ENCODE peak calls at places on chromosomes 3 and 15, in six cellular contexts. One of them, this sample, is unnamed. For H3K4me1, the result is how much of the 10 kb centered on the place peaks cover.

GRCh38 chr3:15499536-15499935 is 22.0 kb downstream of the COLQ start:
- DNase-seq in upper lobe of right lung: no peak
- DNase-seq in neural progenitor cell: no peak
- DNase-seq in lower lobe of right lung: no peak
- DNase-seq in uterus: no peak
- DNase-seq in heart right ventricle: no peak
- DNase-seq in this sample: no peak

GRCh38 chr3:64645236-64645635 is 42.6 kb downstream of the ADAMTS9 start:
- DNase-seq in upper lobe of right lung: no peak
- DNase-seq in neural progenitor cell: no peak
- DNase-seq in lower lobe of right lung: no peak
- DNase-seq in uterus: no peak
- DNase-seq in heart right ventricle: no peak
- DNase-seq in this sample: no peak

GRCh38 chr3:117080899-117081298 is 371.3 kb downstream of the TUSC7 start:
- DNase-seq in upper lobe of right lung: no peak
- DNase-seq in neural progenitor cell: no peak
- DNase-seq in lower lobe of right lung: no peak
- DNase-seq in uterus: no peak
- DNase-seq in heart right ventricle: no peak
- DNase-seq in this sample: no peak

GRCh38 chr15:100083572-100083971 is 258.2 kb downstream of the ADAMTS17 start:
- DNase-seq in upper lobe of right lung: no peak
- DNase-seq in neural progenitor cell: no peak
- DNase-seq in lower lobe of right lung: no peak
- DNase-seq in uterus: no peak
- DNase-seq in heart right ventricle: peak
- DNase-seq in this sample: no peak

GRCh38 chr3:34365766-34366165 is 567.3 kb downstream of the PDCD6IP start:
- DNase-seq in upper lobe of right lung: no peak
- DNase-seq in neural progenitor cell: no peak
- DNase-seq in lower lobe of right lung: no peak
- DNase-seq in uterus: no peak
- DNase-seq in heart right ventricle: no peak
- DNase-seq in this sample: no peak

GRCh38 chr3:128484404-128485282 is 8.4 kb downstream of the GATA2 start:
- DNase-seq in upper lobe of right lung: no peak
- DNase-seq in neural progenitor cell: peak
- DNase-seq in lower lobe of right lung: peak
- DNase-seq in uterus: peak
- DNase-seq in heart right ventricle: no peak
- DNase-seq in this sample: peak

GRCh38 chr3:61451841-61452240 is 109.5 kb upstream of the PTPRG start:
- DNase-seq in upper lobe of right lung: no peak
- DNase-seq in neural progenitor cell: no peak
- DNase-seq in lower lobe of right lung: no peak
- DNase-seq in uterus: no peak
- DNase-seq in heart right ventricle: no peak
- DNase-seq in this sample: no peak

GRCh38 chr3:125121246-125122010 is 65.6 kb upstream of the HEG1 start:
- DNase-seq in upper lobe of right lung: no peak
- DNase-seq in neural progenitor cell: no peak
- DNase-seq in lower lobe of right lung: no peak
- DNase-seq in uterus: no peak
- DNase-seq in heart right ventricle: no peak
- DNase-seq in this sample: no peak

GRCh38 chr15:94671845-94672524 is 440.6 kb downstream of the MCTP2 start:
- DNase-seq in upper lobe of right lung: no peak
- DNase-seq in neural progenitor cell: peak
- DNase-seq in lower lobe of right lung: no peak
- DNase-seq in uterus: peak
- DNase-seq in heart right ventricle: no peak
- DNase-seq in this sample: peak

GRCh38 chr3:113226491-113226890 is 15.1 kb downstream of the BOC start:
- DNase-seq in upper lobe of right lung: no peak
- DNase-seq in neural progenitor cell: no peak
- DNase-seq in lower lobe of right lung: no peak
- DNase-seq in uterus: no peak
- DNase-seq in heart right ventricle: no peak
- DNase-seq in this sample: peak
- H3K4me1 ChIP-seq in upper lobe of right lung: under half
- H3K4me1 ChIP-seq in neural progenitor cell: under half
- H3K4me1 ChIP-seq in lower lobe of right lung: under half
- H3K4me1 ChIP-seq in uterus: under half
- H3K4me1 ChIP-seq in heart right ventricle: under half
- H3K4me1 ChIP-seq in this sample: under half

GRCh38 chr15:68484696-68485400 is 52.9 kb upstream of the ITGA11 start:
- DNase-seq in upper lobe of right lung: no peak
- DNase-seq in neural progenitor cell: no peak
- DNase-seq in lower lobe of right lung: no peak
- DNase-seq in uterus: peak
- DNase-seq in heart right ventricle: no peak
- DNase-seq in this sample: no peak
- TF ChIP-seq CTCF in upper lobe of right lung: no peak
- TF ChIP-seq CTCF in neural progenitor cell: no peak
- TF ChIP-seq CTCF in lower lobe of right lung: no peak
- TF ChIP-seq CTCF in uterus: no peak
- TF ChIP-seq CTCF in heart right ventricle: no peak
- TF ChIP-seq CTCF in this sample: no peak

GRCh38 chr15:50740955-50741354 is 24.6 kb downstream of the SPPL2A start:
- DNase-seq in upper lobe of right lung: no peak
- DNase-seq in neural progenitor cell: no peak
- DNase-seq in lower lobe of right lung: no peak
- DNase-seq in uterus: no peak
- DNase-seq in heart right ventricle: no peak
- DNase-seq in this sample: no peak
- H3K4me1 ChIP-seq in upper lobe of right lung: under half
- H3K4me1 ChIP-seq in neural progenitor cell: under half
- H3K4me1 ChIP-seq in lower lobe of right lung: under half
- H3K4me1 ChIP-seq in uterus: under half
- H3K4me1 ChIP-seq in heart right ventricle: under half
- H3K4me1 ChIP-seq in this sample: under half

GRCh38 chr3:187267306-187267705 is 24.2 kb downstream of the MASP1 start:
- DNase-seq in upper lobe of right lung: no peak
- DNase-seq in neural progenitor cell: no peak
- DNase-seq in lower lobe of right lung: no peak
- DNase-seq in uterus: no peak
- DNase-seq in heart right ventricle: no peak
- DNase-seq in this sample: no peak

GRCh38 chr3:187274977-187275338 is 16.6 kb downstream of the MASP1 start:
- DNase-seq in upper lobe of right lung: no peak
- DNase-seq in neural progenitor cell: peak
- DNase-seq in lower lobe of right lung: no peak
- DNase-seq in uterus: no peak
- DNase-seq in heart right ventricle: no peak
- DNase-seq in this sample: peak

GRCh38 chr3:187269486-187269885 is 22.1 kb downstream of the MASP1 start:
- DNase-seq in upper lobe of right lung: no peak
- DNase-seq in neural progenitor cell: no peak
- DNase-seq in lower lobe of right lung: no peak
- DNase-seq in uterus: no peak
- DNase-seq in heart right ventricle: no peak
- DNase-seq in this sample: no peak

GRCh38 chr3:187274315-187274976 is 17.1 kb downstream of the MASP1 start:
- DNase-seq in upper lobe of right lung: no peak
- DNase-seq in neural progenitor cell: no peak
- DNase-seq in lower lobe of right lung: no peak
- DNase-seq in uterus: no peak
- DNase-seq in heart right ventricle: no peak
- DNase-seq in this sample: no peak

DNA sequence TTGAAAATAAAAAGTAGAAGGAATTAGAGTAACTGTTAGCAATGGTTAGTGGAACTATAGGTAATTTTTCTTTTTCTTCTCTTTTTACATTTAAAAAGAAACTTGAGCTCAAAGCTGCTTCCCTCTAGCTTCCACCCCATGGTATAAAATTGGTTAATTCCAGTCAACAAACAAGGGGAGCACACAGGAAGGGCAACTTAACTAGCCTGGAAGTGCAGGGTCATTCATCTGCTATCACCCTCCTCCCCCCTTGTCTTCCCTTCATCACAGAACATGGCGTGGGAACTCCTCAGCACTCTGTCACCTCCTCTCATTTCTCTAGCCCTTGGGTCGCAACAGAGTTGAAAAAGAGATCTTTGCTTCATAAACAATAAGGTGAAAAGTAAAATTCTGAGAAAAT is 20.0 kb downstream of the MASP1 start:
- DNase-seq in upper lobe of right lung: no peak
- DNase-seq in neural progenitor cell: no peak
- DNase-seq in lower lobe of right lung: no peak
- DNase-seq in uterus: no peak
- DNase-seq in heart right ventricle: no peak
- DNase-seq in this sample: no peak
- TF ChIP-seq CTCF in upper lobe of right lung: no peak
- TF ChIP-seq CTCF in neural progenitor cell: no peak
- TF ChIP-seq CTCF in lower lobe of right lung: no peak
- TF ChIP-seq CTCF in uterus: no peak
- TF ChIP-seq CTCF in heart right ventricle: no peak
- TF ChIP-seq CTCF in this sample: no peak

GRCh38 chr3:195117978-195118581 is 152.9 kb downstream of the XXYLT1 start:
- DNase-seq in upper lobe of right lung: no peak
- DNase-seq in neural progenitor cell: no peak
- DNase-seq in lower lobe of right lung: no peak
- DNase-seq in uterus: no peak
- DNase-seq in heart right ventricle: no peak
- DNase-seq in this sample: no peak
- H3K4me1 ChIP-seq in upper lobe of right lung: under half
- H3K4me1 ChIP-seq in neural progenitor cell: under half
- H3K4me1 ChIP-seq in lower lobe of right lung: under half
- H3K4me1 ChIP-seq in uterus: under half
- H3K4me1 ChIP-seq in heart right ventricle: under half
- H3K4me1 ChIP-seq in this sample: under half

DNA sequence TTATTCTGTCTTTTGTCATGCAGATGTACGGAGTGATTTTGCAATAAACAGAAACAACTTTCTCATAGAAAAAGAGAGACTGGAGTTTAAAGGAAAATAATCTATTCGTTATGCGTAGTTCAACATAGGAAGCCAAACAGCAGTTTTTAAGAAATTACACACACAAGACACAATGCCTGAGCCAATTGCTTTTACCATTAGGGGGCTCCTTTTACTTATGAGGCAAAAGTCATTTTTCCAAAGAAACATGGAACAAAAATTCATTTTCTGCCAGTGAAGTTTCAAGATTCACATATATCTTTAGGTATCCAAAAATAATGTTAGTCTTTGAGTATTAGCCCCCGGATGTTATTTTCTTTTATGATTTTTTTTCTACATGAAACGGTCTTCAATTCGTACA is 10.7 kb downstream of the CNTN6 start:
- DNase-seq in upper lobe of right lung: no peak
- DNase-seq in neural progenitor cell: no peak
- DNase-seq in lower lobe of right lung: no peak
- DNase-seq in uterus: no peak
- DNase-seq in heart right ventricle: no peak
- DNase-seq in this sample: no peak
- TF ChIP-seq CTCF in upper lobe of right lung: no peak
- TF ChIP-seq CTCF in neural progenitor cell: peak
- TF ChIP-seq CTCF in lower lobe of right lung: no peak
- TF ChIP-seq CTCF in uterus: no peak
- TF ChIP-seq CTCF in heart right ventricle: no peak
- TF ChIP-seq CTCF in this sample: peak

GRCh38 chr3:152321806-152322377 is 53.2 kb downstream of the MBNL1 start:
- DNase-seq in upper lobe of right lung: no peak
- DNase-seq in neural progenitor cell: no peak
- DNase-seq in lower lobe of right lung: no peak
- DNase-seq in uterus: no peak
- DNase-seq in heart right ventricle: no peak
- DNase-seq in this sample: no peak

GRCh38 chr3:152328841-152329240 is 60.1 kb downstream of the MBNL1 start:
- DNase-seq in upper lobe of right lung: no peak
- DNase-seq in neural progenitor cell: no peak
- DNase-seq in lower lobe of right lung: no peak
- DNase-seq in uterus: no peak
- DNase-seq in heart right ventricle: no peak
- DNase-seq in this sample: no peak

GRCh38 chr3:152323834-152324233 is 55.1 kb downstream of the MBNL1 start:
- DNase-seq in upper lobe of right lung: no peak
- DNase-seq in neural progenitor cell: no peak
- DNase-seq in lower lobe of right lung: no peak
- DNase-seq in uterus: no peak
- DNase-seq in heart right ventricle: no peak
- DNase-seq in this sample: no peak

GRCh38 chr3:152322756-152323155 is 54.0 kb downstream of the MBNL1 start:
- DNase-seq in upper lobe of right lung: no peak
- DNase-seq in neural progenitor cell: no peak
- DNase-seq in lower lobe of right lung: no peak
- DNase-seq in uterus: no peak
- DNase-seq in heart right ventricle: no peak
- DNase-seq in this sample: no peak

DNA sequence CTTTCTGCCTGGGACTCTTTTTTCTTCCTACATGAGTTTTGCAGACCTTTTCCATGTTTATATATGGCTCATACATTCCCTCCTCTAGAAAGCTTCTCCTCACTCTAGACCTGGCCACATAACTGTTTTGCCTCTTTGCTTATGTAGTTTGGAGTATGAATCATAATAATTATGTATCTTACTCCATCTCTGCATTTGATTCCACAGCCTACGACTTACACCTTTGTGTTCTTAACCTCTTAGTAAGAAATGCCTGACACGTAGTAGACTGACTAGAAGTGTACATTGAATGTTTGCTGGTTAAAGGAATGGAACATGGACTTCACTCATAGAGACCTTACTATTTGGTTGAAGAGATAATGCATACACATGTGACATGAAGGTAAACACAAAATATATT is 56.4 kb downstream of the MBNL1 start:
- DNase-seq in upper lobe of right lung: no peak
- DNase-seq in neural progenitor cell: no peak
- DNase-seq in lower lobe of right lung: no peak
- DNase-seq in uterus: no peak
- DNase-seq in heart right ventricle: no peak
- DNase-seq in this sample: no peak
- H3K4me1 ChIP-seq in upper lobe of right lung: half or more
- H3K4me1 ChIP-seq in neural progenitor cell: under half
- H3K4me1 ChIP-seq in lower lobe of right lung: half or more
- H3K4me1 ChIP-seq in uterus: under half
- H3K4me1 ChIP-seq in heart right ventricle: half or more
- H3K4me1 ChIP-seq in this sample: under half

DNA sequence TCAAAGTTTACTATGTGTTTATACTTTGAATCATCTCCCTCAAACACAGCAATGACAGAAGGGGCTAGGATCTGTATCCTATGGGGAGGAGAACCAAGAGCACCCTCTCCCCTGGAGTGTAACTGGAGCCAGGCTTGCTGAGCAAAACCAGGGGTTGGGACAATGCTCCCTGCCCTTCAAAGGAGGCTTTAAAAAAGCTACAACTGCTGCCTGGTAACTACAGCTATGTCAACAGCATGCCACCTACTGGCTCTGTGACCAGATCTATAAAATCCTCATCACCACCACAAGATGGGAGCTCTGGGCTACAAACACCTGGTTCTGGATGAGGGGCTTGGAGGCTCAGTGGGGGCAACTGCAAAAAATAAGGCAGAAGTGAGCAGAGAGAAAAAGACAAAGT is 61.9 kb downstream of the ANO10 start:
- DNase-seq in upper lobe of right lung: no peak
- DNase-seq in neural progenitor cell: peak
- DNase-seq in lower lobe of right lung: no peak
- DNase-seq in uterus: no peak
- DNase-seq in heart right ventricle: no peak
- DNase-seq in this sample: no peak
- TF ChIP-seq CTCF in upper lobe of right lung: no peak
- TF ChIP-seq CTCF in neural progenitor cell: peak
- TF ChIP-seq CTCF in lower lobe of right lung: no peak
- TF ChIP-seq CTCF in uterus: no peak
- TF ChIP-seq CTCF in heart right ventricle: peak
- TF ChIP-seq CTCF in this sample: peak

This sample was measured in H9.